ENCODE peak calls at places on chromosomes 16 and 17, in seven cellular contexts. One of them, this sample, is unnamed. For H3K4me1, the result is how much of the 10 kb centered on the place peaks cover.

GRCh38 chr17:489758-490329 is 137.2 kb upstream of the RPH3AL start:
- DNase-seq in Panc1: peak
- DNase-seq in GM23338: peak
- DNase-seq in fibroblast of lung: peak
- DNase-seq in lung: peak
- DNase-seq in aorta: peak
- DNase-seq in neuronal stem cell: peak
- DNase-seq in this sample: no peak

GRCh38 chr17:80445152-80446110 is 30.5 kb downstream of the ENDOV start:
- DNase-seq in Panc1: no peak
- DNase-seq in GM23338: no peak
- DNase-seq in fibroblast of lung: no peak
- DNase-seq in lung: no peak
- DNase-seq in aorta: no peak
- DNase-seq in neuronal stem cell: no peak
- DNase-seq in this sample: no peak

GRCh38 chr17:43338886-43339516 is 59.8 kb upstream of the ARL4D start:
- DNase-seq in Panc1: no peak
- DNase-seq in GM23338: peak
- DNase-seq in fibroblast of lung: peak
- DNase-seq in lung: peak
- DNase-seq in aorta: peak
- DNase-seq in neuronal stem cell: no peak
- DNase-seq in this sample: no peak

GRCh38 chr17:66667491-66668030 is 167.4 kb upstream of the CACNG5 start:
- DNase-seq in Panc1: no peak
- DNase-seq in GM23338: no peak
- DNase-seq in fibroblast of lung: no peak
- DNase-seq in lung: no peak
- DNase-seq in aorta: no peak
- DNase-seq in neuronal stem cell: no peak
- DNase-seq in this sample: no peak

GRCh38 chr17:19986941-19987714 is 9.5 kb upstream of the AKAP10 start:
- DNase-seq in Panc1: no peak
- DNase-seq in GM23338: peak
- DNase-seq in fibroblast of lung: no peak
- DNase-seq in lung: no peak
- DNase-seq in aorta: no peak
- DNase-seq in neuronal stem cell: no peak
- DNase-seq in this sample: no peak

GRCh38 chr17:352421-353212 is at the start of gene RPH3AL:
- DNase-seq in Panc1: no peak
- DNase-seq in GM23338: peak
- DNase-seq in fibroblast of lung: peak
- DNase-seq in lung: peak
- DNase-seq in aorta: no peak
- DNase-seq in neuronal stem cell: peak
- DNase-seq in this sample: no peak

GRCh38 chr16:30715777-30716445 is 16.9 kb downstream of the SRCAP start:
- DNase-seq in Panc1: no peak
- DNase-seq in GM23338: no peak
- DNase-seq in fibroblast of lung: peak
- DNase-seq in lung: no peak
- DNase-seq in aorta: no peak
- DNase-seq in neuronal stem cell: no peak
- DNase-seq in this sample: no peak

GRCh38 chr16:22369221-22369811 is 5.1 kb downstream of the CDR2 start:
- DNase-seq in Panc1: peak
- DNase-seq in GM23338: no peak
- DNase-seq in fibroblast of lung: peak
- DNase-seq in lung: no peak
- DNase-seq in aorta: no peak
- DNase-seq in neuronal stem cell: no peak
- DNase-seq in this sample: no peak

GRCh38 chr16:8716052-8716451 is 41.6 kb downstream of the ABAT start:
- DNase-seq in Panc1: no peak
- DNase-seq in GM23338: no peak
- DNase-seq in fibroblast of lung: no peak
- DNase-seq in lung: no peak
- DNase-seq in aorta: no peak
- DNase-seq in neuronal stem cell: no peak
- DNase-seq in this sample: no peak
- H3K4me1 ChIP-seq in Panc1: under half
- H3K4me1 ChIP-seq in GM23338: under half
- H3K4me1 ChIP-seq in fibroblast of lung: under half
- H3K4me1 ChIP-seq in lung: under half
- H3K4me1 ChIP-seq in aorta: under half
- H3K4me1 ChIP-seq in neuronal stem cell: half or more
- H3K4me1 ChIP-seq in this sample: under half

DNA sequence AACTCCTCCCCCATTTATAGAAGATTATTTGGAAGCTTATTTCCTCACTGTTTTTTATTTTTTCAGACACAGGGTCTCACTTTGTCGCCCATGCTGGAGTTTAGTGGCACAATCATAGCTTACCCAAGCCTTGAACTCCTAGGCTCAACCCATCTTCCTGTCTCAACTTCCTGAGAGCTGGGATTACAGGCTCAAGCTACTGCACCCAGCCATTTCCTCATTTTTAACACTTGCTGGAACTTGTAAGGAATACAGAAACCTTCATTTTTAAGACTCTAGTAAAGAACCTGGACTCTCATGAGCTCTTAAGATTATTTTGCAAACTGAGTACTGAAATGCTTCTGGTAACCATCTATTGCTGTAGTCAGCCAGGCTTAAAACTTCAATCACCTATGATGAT is 29.9 kb downstream of the KANSL1 start:
- DNase-seq in Panc1: no peak
- DNase-seq in GM23338: no peak
- DNase-seq in fibroblast of lung: no peak
- DNase-seq in lung: no peak
- DNase-seq in aorta: no peak
- DNase-seq in neuronal stem cell: no peak
- DNase-seq in this sample: no peak
- H3K4me1 ChIP-seq in Panc1: under half
- H3K4me1 ChIP-seq in GM23338: half or more
- H3K4me1 ChIP-seq in fibroblast of lung: under half
- H3K4me1 ChIP-seq in lung: under half
- H3K4me1 ChIP-seq in aorta: under half
- H3K4me1 ChIP-seq in neuronal stem cell: under half
- H3K4me1 ChIP-seq in this sample: half or more

GRCh38 chr16:85363881-85364280 is 249.2 kb upstream of the GSE1 start:
- DNase-seq in Panc1: no peak
- DNase-seq in GM23338: no peak
- DNase-seq in fibroblast of lung: peak
- DNase-seq in lung: no peak
- DNase-seq in aorta: no peak
- DNase-seq in neuronal stem cell: no peak
- DNase-seq in this sample: no peak

GRCh38 chr16:85364323-85365040 is 248.6 kb upstream of the GSE1 start:
- DNase-seq in Panc1: no peak
- DNase-seq in GM23338: no peak
- DNase-seq in fibroblast of lung: peak
- DNase-seq in lung: no peak
- DNase-seq in aorta: no peak
- DNase-seq in neuronal stem cell: no peak
- DNase-seq in this sample: no peak

GRCh38 chr16:85367485-85367884 is 245.6 kb upstream of the GSE1 start:
- DNase-seq in Panc1: no peak
- DNase-seq in GM23338: no peak
- DNase-seq in fibroblast of lung: no peak
- DNase-seq in lung: no peak
- DNase-seq in aorta: no peak
- DNase-seq in neuronal stem cell: no peak
- DNase-seq in this sample: no peak

GRCh38 chr16:85365120-85365519 is 248.0 kb upstream of the GSE1 start:
- DNase-seq in Panc1: no peak
- DNase-seq in GM23338: no peak
- DNase-seq in fibroblast of lung: no peak
- DNase-seq in lung: no peak
- DNase-seq in aorta: no peak
- DNase-seq in neuronal stem cell: no peak
- DNase-seq in this sample: no peak

GRCh38 chr16:85366031-85366763 is 246.9 kb upstream of the GSE1 start:
- DNase-seq in Panc1: no peak
- DNase-seq in GM23338: peak
- DNase-seq in fibroblast of lung: no peak
- DNase-seq in lung: no peak
- DNase-seq in aorta: no peak
- DNase-seq in neuronal stem cell: no peak
- DNase-seq in this sample: no peak
- H3K4me1 ChIP-seq in Panc1: under half
- H3K4me1 ChIP-seq in GM23338: under half
- H3K4me1 ChIP-seq in fibroblast of lung: under half
- H3K4me1 ChIP-seq in lung: under half
- H3K4me1 ChIP-seq in aorta: under half
- H3K4me1 ChIP-seq in neuronal stem cell: under half
- H3K4me1 ChIP-seq in this sample: half or more

GRCh38 chr17:75959839-75960511 is 19.0 kb downstream of the ACOX1 start:
- DNase-seq in Panc1: no peak
- DNase-seq in GM23338: no peak
- DNase-seq in fibroblast of lung: no peak
- DNase-seq in lung: no peak
- DNase-seq in aorta: no peak
- DNase-seq in neuronal stem cell: no peak
- DNase-seq in this sample: no peak

GRCh38 chr17:75970626-75971025 is 8.3 kb downstream of the ACOX1 start:
- DNase-seq in Panc1: no peak
- DNase-seq in GM23338: no peak
- DNase-seq in fibroblast of lung: no peak
- DNase-seq in lung: no peak
- DNase-seq in aorta: no peak
- DNase-seq in neuronal stem cell: no peak
- DNase-seq in this sample: no peak

GRCh38 chr17:75970011-75970523 is 8.9 kb downstream of the ACOX1 start:
- DNase-seq in Panc1: no peak
- DNase-seq in GM23338: no peak
- DNase-seq in fibroblast of lung: no peak
- DNase-seq in lung: no peak
- DNase-seq in aorta: no peak
- DNase-seq in neuronal stem cell: no peak
- DNase-seq in this sample: no peak

DNA sequence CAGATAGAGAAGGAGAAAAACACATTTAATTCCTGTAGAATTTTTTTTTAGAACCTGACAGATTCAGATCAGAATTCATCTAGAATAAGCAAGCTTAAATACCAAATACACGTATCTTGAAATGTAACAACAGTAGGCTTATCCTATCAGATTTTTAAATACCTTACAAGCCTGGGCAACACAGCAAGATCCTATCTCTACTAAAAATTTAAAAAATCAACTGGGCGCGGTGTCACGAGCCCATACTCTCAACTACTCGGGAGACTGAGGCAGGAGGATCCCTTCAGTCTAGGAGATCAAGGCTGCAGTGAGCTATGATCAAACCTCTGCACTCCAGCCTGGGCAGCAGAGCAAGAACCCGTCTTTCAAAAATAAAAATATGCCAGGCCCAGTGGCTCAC is 13.5 kb downstream of the ACOX1 start:
- DNase-seq in Panc1: no peak
- DNase-seq in GM23338: no peak
- DNase-seq in fibroblast of lung: no peak
- DNase-seq in lung: no peak
- DNase-seq in aorta: no peak
- DNase-seq in neuronal stem cell: no peak
- DNase-seq in this sample: no peak
- H3K4me1 ChIP-seq in Panc1: under half
- H3K4me1 ChIP-seq in GM23338: under half
- H3K4me1 ChIP-seq in fibroblast of lung: under half
- H3K4me1 ChIP-seq in lung: under half
- H3K4me1 ChIP-seq in aorta: under half
- H3K4me1 ChIP-seq in neuronal stem cell: under half
- H3K4me1 ChIP-seq in this sample: under half

DNA sequence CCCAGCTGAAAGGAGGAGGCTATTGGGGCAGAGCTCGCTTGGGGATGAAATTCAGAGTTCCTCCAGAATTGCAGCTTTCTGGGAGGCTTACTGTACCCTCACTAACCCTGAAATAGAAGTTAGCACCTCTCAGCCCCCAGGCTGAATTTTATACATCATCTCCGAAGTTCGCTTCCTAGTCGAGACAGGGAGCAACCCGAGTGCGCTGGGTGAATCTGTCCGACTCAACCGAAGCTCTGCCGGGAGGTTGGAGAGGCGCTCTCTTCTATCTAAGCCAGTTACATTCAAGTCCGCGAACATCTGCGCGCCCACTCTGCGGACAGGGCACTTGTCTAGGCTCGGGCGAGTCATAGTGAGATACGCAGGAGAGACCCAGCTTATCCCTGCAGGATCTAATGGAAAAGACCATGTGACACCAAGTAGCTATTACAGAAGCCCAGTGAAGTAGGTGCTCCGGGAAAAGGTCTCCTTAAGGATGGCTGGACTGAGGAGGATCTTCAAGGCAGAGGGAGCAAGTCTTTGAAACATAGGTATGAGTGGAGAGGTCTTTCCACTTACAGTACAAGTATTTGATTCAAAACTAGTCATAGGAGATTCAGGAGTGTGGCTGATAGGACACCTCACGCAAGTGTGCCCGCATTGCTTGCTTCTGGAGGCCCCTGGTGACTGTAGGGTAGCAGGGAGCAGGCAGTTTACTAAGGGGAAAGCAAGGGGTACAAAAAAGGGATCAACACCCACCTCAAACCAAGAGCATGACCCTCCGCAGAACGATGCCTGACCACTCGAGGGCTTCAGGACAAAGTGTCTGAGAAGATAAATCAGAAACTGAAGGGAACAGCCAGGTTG is 667 bp upstream of the HES7 start:
- DNase-seq in Panc1: no peak
- DNase-seq in GM23338: no peak
- DNase-seq in fibroblast of lung: peak
- DNase-seq in lung: no peak
- DNase-seq in aorta: no peak
- DNase-seq in neuronal stem cell: no peak
- DNase-seq in this sample: no peak
- H3K4me1 ChIP-seq in Panc1: under half
- H3K4me1 ChIP-seq in GM23338: under half
- H3K4me1 ChIP-seq in fibroblast of lung: under half
- H3K4me1 ChIP-seq in lung: under half
- H3K4me1 ChIP-seq in aorta: under half
- H3K4me1 ChIP-seq in neuronal stem cell: under half
- H3K4me1 ChIP-seq in this sample: half or more

DNA sequence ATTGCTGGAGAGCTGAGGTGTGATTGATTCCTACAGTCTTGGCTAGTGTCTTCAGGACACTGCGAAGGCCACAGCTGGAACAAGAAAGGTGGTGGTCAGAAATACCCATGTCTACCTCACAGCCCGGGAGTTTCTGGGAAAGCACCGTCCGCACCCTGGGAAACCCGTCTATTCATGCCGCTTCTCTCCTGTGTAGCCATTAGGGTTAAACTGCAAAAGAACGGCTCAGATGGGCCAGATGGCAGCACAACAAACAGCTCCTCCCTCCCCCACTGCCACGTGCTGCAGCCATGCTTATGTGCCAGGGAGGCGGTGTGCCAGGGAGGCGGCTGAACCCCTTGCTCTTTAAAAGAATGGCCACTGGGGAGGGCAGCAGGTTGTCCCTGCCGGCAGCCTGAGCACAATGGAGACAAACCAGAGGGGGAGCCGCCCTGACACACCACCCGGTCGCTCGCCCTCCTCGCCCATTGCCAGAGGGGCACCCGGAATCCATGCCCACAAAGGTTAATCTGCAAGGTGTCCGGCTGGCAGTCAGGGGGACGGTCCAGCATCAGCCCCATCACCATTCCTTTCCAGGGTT is 65.2 kb downstream of the CYTH1 start:
- DNase-seq in Panc1: no peak
- DNase-seq in GM23338: peak
- DNase-seq in fibroblast of lung: peak
- DNase-seq in lung: peak
- DNase-seq in aorta: peak
- DNase-seq in neuronal stem cell: no peak
- DNase-seq in this sample: no peak
- H3K4me1 ChIP-seq in Panc1: half or more
- H3K4me1 ChIP-seq in GM23338: under half
- H3K4me1 ChIP-seq in fibroblast of lung: under half
- H3K4me1 ChIP-seq in lung: under half
- H3K4me1 ChIP-seq in aorta: under half
- H3K4me1 ChIP-seq in neuronal stem cell: under half
- H3K4me1 ChIP-seq in this sample: half or more

This sample was measured in esophagus muscularis mucosa.